ENCODE peak calls at places on chromosomes 13 and 19, in eight cellular contexts. D is PC-9, T is fibroblast of pulmonary artery, F is NB4, G is foreskin fibroblast, A is heart left ventricle, K is left ventricle myocardium inferior, J is lung. O is an unnamed sample.

GRCh38 chr13:108274718-108275117 is 5.2 kb downstream of the TNFSF13B start:
- DNase-seq in D (no peak), T (no peak), F (no peak), G (no peak), A (no peak), K (no peak), J (no peak), O (no peak)

GRCh38 chr19:52069653-52070052 is 21.0 kb upstream of the ZNF432 start:
- DNase-seq in D (no peak), T (no peak), F (no peak), G (no peak), A (no peak), K (no peak), J (no peak), O (no peak)

GRCh38 chr13:74409551-74409950 is 275.3 kb upstream of the KLF12 start:
- DNase-seq in D (no peak), T (no peak), F (no peak), G (peak), A (no peak), K (no peak), J (no peak), O (no peak)

GRCh38 chr19:10112895-10113591 is 1.6 kb downstream of the P2RY11 start:
- DNase-seq in D (no peak), T (peak), F (peak), G (no peak), A (peak), K (no peak), J (no peak), O (no peak)

GRCh38 chr19:49585023-49585422 is 3.9 kb downstream of the PRRG2 start:
- DNase-seq in D (no peak), T (no peak), F (no peak), G (no peak), A (no peak), K (no peak), J (no peak), O (no peak)

GRCh38 chr19:33883869-33884519 is 87.3 kb downstream of the KCTD15 start:
- DNase-seq in D (no peak), T (peak), F (no peak), G (no peak), A (no peak), K (peak), J (no peak), O (no peak)

GRCh38 chr19:12769689-12770088 is 5.7 kb downstream of the HOOK2 start:
- DNase-seq in D (no peak), T (no peak), F (no peak), G (no peak), A (no peak), K (no peak), J (peak), O (no peak)

GRCh38 chr13:74025369-74025768 is 108.8 kb downstream of the KLF12 start:
- DNase-seq in D (no peak), T (no peak), F (no peak), G (no peak), A (no peak), K (no peak), J (no peak), O (no peak)

GRCh38 chr19:1236566-1236965 is 1.2 kb downstream of the CBARP start:
- DNase-seq in D (no peak), T (no peak), F (no peak), G (no peak), A (no peak), K (no peak), J (no peak), O (no peak)

GRCh38 chr19:6613711-6614110 is 22.8 kb upstream of the CD70 start:
- DNase-seq in D (no peak), T (peak), F (no peak), G (no peak), A (no peak), K (no peak), J (no peak), O (peak)

GRCh38 chr13:65555973-65556372 is 1674.2 kb downstream of the PCDH9 start:
- DNase-seq in D (no peak), T (no peak), F (no peak), G (no peak), A (no peak), K (no peak), J (no peak), O (no peak)

GRCh38 chr13:73331556-73331955 is 272.8 kb downstream of the KLF5 start:
- DNase-seq in D (no peak), T (no peak), F (no peak), G (no peak), A (no peak), K (no peak), J (no peak), O (no peak)

GRCh38 chr13:79767126-79767525 is 286.2 kb downstream of the NDFIP2 start:
- DNase-seq in D (peak), T (no peak), F (no peak), G (no peak), A (no peak), K (no peak), J (no peak), O (no peak)

GRCh38 chr13:32537580-32538233 is 888 bp downstream of the N4BP2L2 start:
- DNase-seq in D (peak), T (peak), F (peak), G (no peak), A (no peak), K (peak), J (no peak), O (peak)

GRCh38 chr19:12938536-12939291 is at the start of gene CALR:
- DNase-seq in D (no peak), T (peak), F (peak), G (no peak), A (no peak), K (no peak), J (no peak), O (peak)

GRCh38 chr19:43960411-43960810 is 9.4 kb downstream of the ZNF221 start:
- DNase-seq in D (no peak), T (no peak), F (no peak), G (no peak), A (no peak), K (no peak), J (no peak), O (no peak)

GRCh38 chr19:38024991-38025716 is 118.1 kb downstream of the SIPA1L3 start:
- DNase-seq in D (no peak), T (no peak), F (no peak), G (no peak), A (no peak), K (no peak), J (no peak), O (no peak)

GRCh38 chr13:98416408-98416807 is 160.5 kb downstream of the STK24 start:
- DNase-seq in D (peak), T (no peak), F (no peak), G (no peak), A (no peak), K (no peak), J (peak), O (no peak)

GRCh38 chr13:97141564-97142005 is 80.5 kb upstream of the MBNL2 start:
- DNase-seq in D (peak), T (peak), F (peak), G (peak), A (no peak), K (no peak), J (peak), O (peak)

DNA sequence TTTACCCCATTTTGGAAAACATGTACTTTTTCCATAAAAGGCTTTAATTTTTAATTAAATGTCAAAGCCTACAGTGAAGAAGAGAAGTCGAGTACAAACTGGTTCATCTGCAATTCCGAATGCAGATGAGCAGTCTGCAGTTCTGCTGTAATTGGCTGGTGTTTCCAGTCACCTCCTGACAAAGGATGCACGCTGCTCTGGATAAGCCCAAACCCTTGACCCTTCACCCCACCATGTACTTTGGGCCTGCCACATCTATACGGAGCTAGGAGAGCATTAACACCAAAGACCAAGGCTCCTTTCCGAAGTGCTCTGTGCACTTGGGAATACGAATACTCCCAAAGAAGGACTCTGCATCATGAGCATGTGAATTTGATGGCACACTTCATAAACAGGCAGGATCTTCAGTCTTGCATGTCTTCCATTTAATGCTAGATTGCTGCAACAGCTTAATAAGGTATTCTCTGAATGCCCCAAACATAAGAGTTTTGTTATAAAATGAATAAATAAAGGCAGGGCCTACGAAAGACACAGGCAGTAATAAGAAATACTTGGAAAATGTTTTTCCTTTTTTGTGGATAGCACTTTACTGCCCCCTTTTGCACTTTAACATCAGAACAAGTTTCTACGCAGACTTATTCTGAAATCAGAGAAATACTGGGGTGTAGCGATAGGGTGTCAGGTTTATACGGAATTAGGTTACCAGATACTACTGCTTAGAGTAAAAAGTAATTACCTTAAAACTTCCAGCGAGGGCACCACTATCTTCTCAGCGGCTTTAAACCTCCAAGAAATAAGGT is 15.1 kb downstream of the EFNB2 start:
- DNase-seq in D (no peak), T (peak), F (peak), G (peak), A (no peak), K (no peak), J (no peak), O (peak)
- TF ChIP-seq CTCF in D (peak), T (peak), F (peak), G (peak), A (peak), K (peak), J (peak), O (peak)

DNA sequence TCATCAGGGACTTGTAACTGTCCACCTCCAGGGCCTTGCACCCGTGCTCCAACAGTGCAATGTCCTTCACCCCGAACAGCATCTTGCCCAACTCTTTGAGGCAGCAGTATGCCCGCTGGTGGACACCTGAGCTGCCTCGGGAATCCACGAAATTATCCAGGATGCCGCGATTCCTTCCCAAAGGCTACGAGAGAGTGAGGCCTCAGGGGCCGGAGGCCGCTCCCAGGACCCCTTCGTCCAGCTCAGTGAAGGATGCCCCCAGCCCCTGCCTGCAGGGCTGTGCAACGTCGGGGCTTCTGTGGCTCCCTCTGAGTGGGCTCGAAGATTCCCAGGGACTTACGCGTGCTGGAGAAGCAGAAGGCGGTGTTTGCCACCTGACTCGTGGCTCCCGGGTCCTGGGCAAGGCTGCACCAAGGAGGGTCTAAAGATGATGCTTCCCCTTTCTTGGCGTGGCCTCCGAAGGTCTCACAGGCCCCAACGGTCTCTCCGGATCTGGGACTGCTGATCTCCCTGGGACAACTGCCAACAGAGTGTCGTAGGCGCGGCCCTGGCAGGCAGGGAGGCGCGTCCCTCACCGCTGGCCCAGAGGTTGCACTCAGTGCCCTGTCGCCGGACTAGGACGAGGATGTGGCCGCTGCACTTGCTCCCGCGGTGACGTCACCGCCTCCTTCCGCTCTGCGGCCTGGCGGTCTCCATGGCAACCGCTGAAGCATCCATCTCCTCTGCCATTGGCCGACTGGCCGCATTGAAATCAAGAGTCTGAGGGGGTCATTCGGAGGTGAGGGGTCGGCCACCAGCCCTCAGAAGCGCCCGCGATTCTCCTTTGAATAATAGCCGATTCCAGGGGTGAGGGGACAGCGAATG is at the start of gene PNMA8C:
- DNase-seq in D (peak), T (peak), F (peak), G (peak), A (peak), K (peak), J (peak), O (no peak)
- H3K4me3 ChIP-seq in D (no peak), T (no peak), F (no peak), G (peak), A (peak), K (peak), J (no peak), O (peak)

DNA sequence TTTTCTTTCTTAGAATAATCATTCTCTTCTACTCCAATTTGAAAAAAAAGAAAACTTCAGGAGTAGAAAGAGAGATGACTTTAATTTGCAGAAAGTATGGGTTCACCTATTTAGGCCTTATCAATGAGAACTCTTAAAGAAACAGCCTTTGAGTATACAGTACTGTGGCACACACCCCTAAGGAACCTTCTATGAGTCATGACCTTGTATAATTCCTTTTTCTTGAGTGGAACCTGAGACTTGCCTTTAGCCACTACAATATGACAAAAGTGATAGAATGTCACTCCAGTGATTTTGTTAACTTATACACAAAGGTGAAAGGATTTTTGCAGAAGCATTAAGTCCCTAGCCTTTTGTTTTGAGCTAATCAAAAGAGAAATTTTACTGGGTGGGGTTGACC is 58.7 kb downstream of the ITGBL1 start:
- DNase-seq in D (no peak), T (no peak), F (no peak), G (no peak), A (no peak), K (no peak), J (no peak), O (no peak)
- TF ChIP-seq CTCF in D (no peak), T (no peak), F (no peak), G (no peak), A (no peak), K (no peak), J (no peak), O (no peak)

GRCh38 chr19:47389150-47389556 is 30.2 kb downstream of the MEIS3 start:
- DNase-seq in D (no peak), T (peak), F (peak), G (no peak), A (no peak), K (no peak), J (peak), O (no peak)

GRCh38 chr19:47390533-47391488 is 28.5 kb downstream of the MEIS3 start:
- DNase-seq in D (no peak), T (no peak), F (no peak), G (no peak), A (no peak), K (no peak), J (no peak), O (no peak)

DNA sequence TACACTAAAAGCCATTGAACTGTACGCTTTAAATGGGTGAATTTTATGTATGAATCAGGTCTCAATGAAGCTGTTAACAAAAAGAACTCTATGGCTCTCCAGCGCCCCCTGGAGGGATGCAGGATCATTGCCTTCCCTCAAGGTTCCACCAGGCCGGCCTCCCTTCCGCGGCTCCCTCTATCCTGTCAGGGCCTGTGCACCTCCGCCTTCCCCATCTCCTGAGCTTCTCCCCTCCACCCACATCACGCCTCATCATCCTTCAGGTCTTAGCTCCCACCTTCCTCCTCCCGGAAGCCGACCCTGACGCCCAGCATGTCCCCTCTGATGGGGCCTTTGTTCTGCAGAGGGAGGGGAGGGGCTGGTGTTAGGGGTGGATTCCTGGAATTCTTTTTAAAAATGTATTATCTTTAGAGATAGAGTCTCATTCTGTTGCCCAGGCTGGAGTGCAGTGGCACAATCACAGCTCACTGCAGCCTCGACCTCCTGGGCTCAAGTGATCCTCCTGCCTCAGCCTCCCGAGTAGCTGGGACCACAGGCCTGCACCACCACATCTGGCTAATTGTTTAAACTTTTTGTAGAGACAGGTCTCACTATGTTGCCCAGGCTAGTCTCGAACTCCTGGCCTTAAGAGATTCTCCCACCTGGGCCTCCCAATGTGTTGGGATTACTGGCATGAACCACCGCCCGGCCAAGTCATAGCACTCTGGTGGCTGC is 27.7 kb downstream of the MEIS3 start:
- DNase-seq in D (peak), T (peak), F (peak), G (peak), A (peak), K (peak), J (peak), O (peak)
- H3K4me3 ChIP-seq in D (no peak), T (no peak), F (no peak), G (no peak), A (no peak), K (no peak), J (no peak), O (no peak)

DNA sequence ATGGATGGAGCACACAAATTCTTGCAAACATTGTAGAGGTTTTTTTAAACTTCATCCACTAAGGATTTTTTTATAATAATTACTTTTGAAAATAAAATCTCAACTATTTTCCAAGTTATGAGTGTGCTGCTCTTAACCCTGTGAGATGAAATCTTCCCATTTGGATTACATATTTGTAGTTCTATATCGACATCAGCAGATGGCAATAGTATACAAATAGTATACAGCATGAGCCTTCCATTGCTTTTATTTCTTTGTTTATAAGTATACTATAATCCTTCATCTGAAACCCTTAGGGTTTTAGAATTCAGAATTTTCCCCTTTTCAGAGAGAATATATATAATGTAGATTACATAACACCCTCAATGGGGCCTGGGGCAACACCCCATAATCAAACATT is 70.5 kb downstream of the GJA3 start:
- DNase-seq in D (no peak), T (peak), F (peak), G (no peak), A (no peak), K (no peak), J (no peak), O (peak)
- TF ChIP-seq CTCF in D (peak), T (peak), F (no peak), G (no peak), A (peak), K (peak), J (no peak), O (no peak)

GRCh38 chr13:113862191-113862765 is 1.6 kb downstream of the GAS6 start:
- DNase-seq in D (no peak), T (no peak), F (no peak), G (no peak), A (peak), K (no peak), J (no peak), O (no peak)
- H3K4me3 ChIP-seq in D (no peak), T (peak), F (no peak), G (peak), A (peak), K (peak), J (no peak), O (peak)

GRCh38 chr19:24159707-24160106 is 72.7 kb downstream of the ZNF254 start:
- DNase-seq in D (peak), T (peak), F (peak), G (no peak), A (no peak), K (no peak), J (no peak), O (no peak)
- TF ChIP-seq CTCF in D (peak), T (peak), F (peak), G (peak), A (no peak), K (peak), J (no peak), O (peak)

GRCh38 chr19:56838930-56839664 is 1.4 kb downstream of the PEG3 start:
- DNase-seq in D (no peak), T (peak), F (no peak), G (peak), A (peak), K (peak), J (peak), O (no peak)

GRCh38 chr19:56841194-56841546 is 644 bp upstream of the PEG3 start:
- DNase-seq in D (no peak), T (no peak), F (no peak), G (no peak), A (no peak), K (no peak), J (no peak), O (no peak)

GRCh38 chr19:56839665-56840451 is 668 bp downstream of the PEG3 start:
- DNase-seq in D (no peak), T (peak), F (no peak), G (peak), A (peak), K (peak), J (peak), O (no peak)

GRCh38 chr19:56842421-56842820 is 1.9 kb upstream of the PEG3 start:
- DNase-seq in D (no peak), T (no peak), F (no peak), G (no peak), A (no peak), K (no peak), J (no peak), O (no peak)

GRCh38 chr19:56840452-56841193 is at the start of the genes PEG3 and ZIM2:
- DNase-seq in D (no peak), T (peak), F (no peak), G (no peak), A (peak), K (peak), J (no peak), O (no peak)
- H3K4me3 ChIP-seq in D (no peak), T (no peak), F (no peak), G (peak), A (peak), K (peak), J (no peak), O (no peak)